ENCODE peak calls at places on chromosomes 11 and 22, in four cellular contexts. R is mesendoderm, Z is H1, M is H9. S is an unnamed sample.

GRCh38 chr22:22420580-22420979 is 88.0 kb downstream of the ZNF280B start:
- DNase-seq in R (no peak), Z (no peak), M (no peak), S (no peak)

GRCh38 chr11:91248199-91248807 is 976.3 kb upstream of the FAT3 start:
- DNase-seq in M (no peak), Z (no peak), R (peak), S (peak)

GRCh38 chr22:20437253-20438065 is at the start of gene SCARF2:
- DNase-seq in M (peak), R (peak), Z (peak), S (peak)

GRCh38 chr11:16880184-16880583 is 134.0 kb downstream of the PLEKHA7 start:
- DNase-seq in M (no peak), Z (no peak), R (no peak), S (no peak)

GRCh38 chr22:23122992-23123803 is 18.6 kb downstream of the RSPH14 start:
- DNase-seq in Z (no peak), R (no peak), M (no peak), S (no peak)

GRCh38 chr11:33770236-33770635 is 4.1 kb downstream of the FBXO3 start:
- DNase-seq in M (no peak), Z (no peak), R (no peak), S (no peak)

GRCh38 chr11:30960387-30960992 is 374.3 kb upstream of the MPPED2 start:
- DNase-seq in M (no peak), R (peak), Z (no peak), S (peak)

GRCh38 chr11:27735281-27735680 is 35.0 kb upstream of the BDNF start:
- DNase-seq in R (no peak), M (no peak), Z (no peak), S (no peak)

DNA sequence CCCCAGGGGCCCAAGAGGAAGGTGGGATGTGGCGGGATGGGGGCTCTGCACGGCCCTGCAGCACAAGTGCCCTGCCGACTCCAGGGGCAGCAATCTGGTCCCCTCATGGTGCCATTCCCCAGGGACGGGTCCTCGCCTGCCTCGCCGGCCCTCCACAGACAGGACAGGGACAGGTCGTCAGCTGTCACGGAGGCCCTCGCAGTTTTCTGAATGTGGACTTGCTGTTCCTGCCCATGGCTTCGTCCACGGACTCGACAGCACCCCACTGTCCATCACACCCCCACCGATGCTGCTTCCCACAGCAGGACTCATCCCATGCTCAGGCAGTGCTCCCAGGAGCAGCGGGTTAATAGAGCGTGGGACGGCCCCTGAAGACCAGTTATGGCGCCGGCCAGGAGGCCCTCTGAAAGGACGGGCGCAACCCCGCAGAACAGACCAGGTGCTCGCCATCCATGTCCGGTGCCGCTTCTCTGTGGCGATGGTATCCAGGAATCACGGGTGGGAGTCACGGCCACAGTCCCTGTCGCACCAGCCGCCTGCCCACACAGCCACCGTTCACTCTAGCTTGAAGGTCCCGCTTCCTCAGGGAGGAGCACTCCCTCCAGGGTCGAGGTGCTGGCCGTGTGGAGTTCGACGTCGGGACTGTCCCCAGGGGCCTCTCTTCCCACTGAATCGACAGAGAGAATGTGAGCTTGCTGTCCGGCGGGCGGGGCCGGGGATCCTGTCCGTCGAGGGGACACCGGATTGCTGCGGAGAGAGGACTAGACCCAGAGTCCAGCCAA is 18.5 kb upstream of the MUC2 start:
- DNase-seq in M (no peak), Z (no peak), R (no peak), S (no peak)
- H2BK15ac ChIP-seq in M (no peak), Z (no peak), R (no peak), S (no peak)

GRCh38 chr11:102489469-102490145 is 37.0 kb upstream of the TMEM123 start:
- DNase-seq in M (no peak), R (no peak), Z (no peak), S (no peak)

GRCh38 chr11:102487214-102487613 is 34.6 kb upstream of the TMEM123 start:
- DNase-seq in M (no peak), R (no peak), Z (no peak), S (no peak)

GRCh38 chr11:102486584-102486983 is 34.0 kb upstream of the TMEM123 start:
- DNase-seq in M (no peak), Z (no peak), R (no peak), S (no peak)

GRCh38 chr11:102488208-102488607 is 35.6 kb upstream of the TMEM123 start:
- DNase-seq in R (no peak), Z (no peak), M (no peak), S (no peak)

GRCh38 chr11:102485095-102485722 is 32.6 kb upstream of the TMEM123 start:
- DNase-seq in Z (no peak), M (no peak), R (no peak), S (peak)
- H3K56ac ChIP-seq in Z (no peak), M (no peak), R (no peak), S (no peak)

GRCh38 chr11:85628771-85629341 is 463 bp downstream of the TMEM126B start:
- DNase-seq in M (no peak), Z (no peak), R (peak), S (peak)
- H3K18ac ChIP-seq in M (peak), Z (no peak), R (peak), S (peak)

GRCh38 chr22:41435560-41435959 is 11.0 kb downstream of the TOB2 start:
- DNase-seq in R (peak), M (no peak), Z (no peak), S (no peak)

GRCh38 chr22:41436322-41437113 is 10.1 kb downstream of the TOB2 start:
- DNase-seq in R (no peak), Z (no peak), M (no peak), S (no peak)

GRCh38 chr22:41429232-41429945 is 17.2 kb downstream of the TOB2 start:
- DNase-seq in R (no peak), Z (no peak), M (no peak), S (no peak)

GRCh38 chr22:41429946-41430332 is 16.7 kb downstream of the TOB2 start:
- DNase-seq in Z (no peak), M (no peak), R (no peak), S (no peak)

DNA sequence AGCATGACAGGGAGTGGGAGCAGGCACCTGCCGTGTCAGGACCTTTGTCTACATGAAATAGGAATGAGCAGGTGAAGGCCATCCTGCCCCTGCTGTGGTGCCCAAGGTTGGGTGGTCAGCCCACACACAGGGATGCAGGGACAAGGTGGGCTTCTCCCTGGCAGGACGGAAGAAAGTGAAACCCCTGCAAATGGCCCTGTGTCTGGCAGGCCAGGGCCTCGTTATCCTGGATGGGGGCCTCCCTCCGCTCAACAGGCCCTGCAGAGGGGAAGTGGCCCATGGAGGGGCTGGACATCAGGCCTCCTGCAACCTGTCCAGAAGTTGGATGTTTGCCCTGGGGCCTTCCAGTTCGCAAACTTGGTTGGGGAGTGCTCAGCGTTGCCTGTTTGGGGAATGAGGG is 14.9 kb downstream of the TOB2 start:
- DNase-seq in R (no peak), Z (no peak), M (no peak), S (no peak)
- H2BK15ac ChIP-seq in R (no peak), Z (no peak), M (no peak), S (no peak)

DNA sequence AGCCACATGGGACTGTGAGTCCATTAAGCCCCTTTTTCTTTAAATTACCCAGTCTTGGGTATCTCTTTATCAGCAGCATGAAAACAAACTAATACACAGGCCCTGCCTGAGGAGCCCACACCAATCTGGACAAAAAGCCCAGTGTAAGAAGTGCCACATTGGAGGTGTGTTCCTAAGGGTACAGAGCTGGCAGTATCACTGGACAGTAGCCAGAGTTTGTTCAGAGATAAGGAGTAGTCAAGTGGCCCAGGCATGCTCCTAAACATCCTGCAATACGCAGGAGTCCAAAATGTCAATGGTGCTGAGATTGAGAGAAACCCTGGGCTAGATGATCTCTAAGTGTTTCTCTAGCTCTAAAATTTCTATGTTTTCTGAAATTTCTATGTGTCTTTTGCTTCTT is 27.0 kb upstream of the POGLUT3 start:
- DNase-seq in Z (no peak), M (no peak), R (no peak), S (no peak)
- H3K56ac ChIP-seq in Z (no peak), M (no peak), R (no peak), S (no peak)

GRCh38 chr11:70423523-70424505 is 25.5 kb downstream of the CTTN start:
- DNase-seq in R (peak), M (no peak), Z (no peak), S (peak)
- H3K18ac ChIP-seq in R (no peak), M (no peak), Z (peak), S (no peak)

GRCh38 chr22:37996079-37996478 is 11.7 kb upstream of the SOX10 start:
- DNase-seq in R (no peak), M (no peak), Z (no peak), S (no peak)
- H2BK15ac ChIP-seq in R (no peak), M (no peak), Z (peak), S (no peak)

GRCh38 chr11:123457187-123457770 is 27.2 kb downstream of the GRAMD1B start:
- DNase-seq in Z (no peak), M (no peak), R (no peak), S (no peak)

GRCh38 chr11:123452799-123453198 is 22.7 kb downstream of the GRAMD1B start:
- DNase-seq in R (no peak), Z (no peak), M (no peak), S (no peak)

GRCh38 chr11:123451183-123451907 is 21.3 kb downstream of the GRAMD1B start:
- DNase-seq in M (no peak), R (no peak), Z (no peak), S (no peak)

GRCh38 chr11:123454796-123455195 is 24.7 kb downstream of the GRAMD1B start:
- DNase-seq in R (no peak), Z (no peak), M (no peak), S (no peak)

GRCh38 chr11:123454060-123454651 is 24.1 kb downstream of the GRAMD1B start:
- DNase-seq in M (no peak), Z (no peak), R (peak), S (peak)
- H3K56ac ChIP-seq in M (no peak), Z (no peak), R (peak), S (no peak)

DNA sequence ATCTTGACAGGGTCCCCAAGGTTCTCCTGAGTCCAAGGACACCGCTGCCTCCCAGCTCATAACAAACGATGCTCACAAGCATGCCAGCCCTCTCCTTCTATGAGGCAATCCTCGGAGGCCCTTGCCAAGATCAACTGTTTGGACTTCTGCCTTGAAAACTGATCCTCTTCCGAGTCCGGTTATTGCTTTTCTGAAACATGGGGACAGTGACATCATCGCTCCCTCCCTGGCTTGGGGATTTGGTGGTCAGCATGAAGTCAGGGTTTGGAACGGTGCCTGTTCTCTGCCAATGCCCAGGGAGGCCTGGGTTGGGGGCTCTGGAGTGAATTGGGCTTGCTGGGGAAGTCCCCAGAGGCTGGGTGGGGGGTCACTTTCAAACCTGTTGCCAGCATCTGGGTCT is 149.3 kb downstream of the FBXO7 start:
- DNase-seq in M (no peak), R (no peak), Z (no peak), S (peak)
- H3K18ac ChIP-seq in M (no peak), R (no peak), Z (no peak), S (peak)